ENCODE peak calls at places on chromosomes 4 and X, in seven cellular contexts. One of them, this sample, is unnamed.

GRCh38 chr4:156931267-156931666 is 40.3 kb downstream of the PDGFC start:
- DNase-seq in H1: no peak
- DNase-seq in transverse colon: peak; percentile 14
- DNase-seq in NB4: no peak
- DNase-seq in colonic mucosa: no peak
- DNase-seq in upper lobe of right lung: no peak
- DNase-seq in WTC11: no peak
- DNase-seq in this sample: no peak

GRCh38 chrX:134622056-134622812 is 36.0 kb downstream of the PLAC1 start:
- DNase-seq in H1: no peak
- DNase-seq in transverse colon: no peak
- DNase-seq in NB4: peak; percentile 73
- DNase-seq in colonic mucosa: no peak
- DNase-seq in upper lobe of right lung: no peak
- DNase-seq in WTC11: peak; percentile 12
- DNase-seq in this sample: no peak

GRCh38 chr4:65311120-65311519 is 359.2 kb downstream of the EPHA5 start:
- DNase-seq in H1: no peak
- DNase-seq in transverse colon: no peak
- DNase-seq in NB4: no peak
- DNase-seq in colonic mucosa: no peak
- DNase-seq in upper lobe of right lung: no peak
- DNase-seq in WTC11: no peak
- DNase-seq in this sample: no peak

GRCh38 chr4:2337131-2337723 is 75.3 kb upstream of the MXD4 start:
- DNase-seq in H1: peak; percentile 41
- DNase-seq in transverse colon: no peak
- DNase-seq in NB4: no peak
- DNase-seq in colonic mucosa: no peak
- DNase-seq in upper lobe of right lung: no peak
- DNase-seq in WTC11: no peak
- DNase-seq in this sample: no peak

GRCh38 chr4:113325876-113326615 is 276.6 kb downstream of the ANK2 start:
- DNase-seq in H1: no peak
- DNase-seq in transverse colon: no peak
- DNase-seq in NB4: no peak
- DNase-seq in colonic mucosa: no peak
- DNase-seq in upper lobe of right lung: no peak
- DNase-seq in WTC11: no peak
- DNase-seq in this sample: no peak

GRCh38 chr4:108730579-108730978 is 32.3 kb downstream of the ETNPPL start:
- DNase-seq in H1: no peak
- DNase-seq in transverse colon: no peak
- DNase-seq in NB4: no peak
- DNase-seq in colonic mucosa: no peak
- DNase-seq in upper lobe of right lung: no peak
- DNase-seq in WTC11: no peak
- DNase-seq in this sample: no peak

GRCh38 chr4:97513917-97514316 is 629.4 kb downstream of the STPG2 start:
- DNase-seq in H1: no peak
- DNase-seq in transverse colon: no peak
- DNase-seq in NB4: no peak
- DNase-seq in colonic mucosa: no peak
- DNase-seq in upper lobe of right lung: no peak
- DNase-seq in WTC11: no peak
- DNase-seq in this sample: no peak

GRCh38 chr4:76373919-76374552 is 46.9 kb downstream of the CCDC158 start:
- DNase-seq in H1: no peak
- DNase-seq in transverse colon: no peak
- DNase-seq in NB4: no peak
- DNase-seq in colonic mucosa: no peak
- DNase-seq in upper lobe of right lung: no peak
- DNase-seq in WTC11: no peak
- DNase-seq in this sample: no peak

GRCh38 chr4:99383381-99383780 is 30.8 kb upstream of the ADH1C start:
- DNase-seq in H1: no peak
- DNase-seq in transverse colon: no peak
- DNase-seq in NB4: no peak
- DNase-seq in colonic mucosa: no peak
- DNase-seq in upper lobe of right lung: no peak
- DNase-seq in WTC11: no peak
- DNase-seq in this sample: no peak

GRCh38 chr4:64756016-64756415 is 346.8 kb upstream of the TECRL start:
- DNase-seq in H1: no peak
- DNase-seq in transverse colon: no peak
- DNase-seq in NB4: peak; percentile 50
- DNase-seq in colonic mucosa: no peak
- DNase-seq in upper lobe of right lung: no peak
- DNase-seq in WTC11: no peak
- DNase-seq in this sample: no peak

GRCh38 chr4:62457356-62457755 is 1257.2 kb downstream of the ADGRL3 start:
- DNase-seq in H1: no peak
- DNase-seq in transverse colon: no peak
- DNase-seq in NB4: no peak
- DNase-seq in colonic mucosa: no peak
- DNase-seq in upper lobe of right lung: no peak
- DNase-seq in WTC11: no peak
- DNase-seq in this sample: no peak

GRCh38 chrX:136041254-136041812 is 56.1 kb downstream of the SLC9A6 start:
- DNase-seq in H1: no peak
- DNase-seq in transverse colon: no peak
- DNase-seq in NB4: no peak
- DNase-seq in colonic mucosa: no peak
- DNase-seq in upper lobe of right lung: no peak
- DNase-seq in WTC11: no peak
- DNase-seq in this sample: no peak

GRCh38 chrX:104987063-104987462 is 233.4 kb downstream of the TEX13A start:
- DNase-seq in H1: no peak
- DNase-seq in transverse colon: no peak
- DNase-seq in NB4: no peak
- DNase-seq in colonic mucosa: no peak
- DNase-seq in upper lobe of right lung: no peak
- DNase-seq in WTC11: no peak
- DNase-seq in this sample: no peak

GRCh38 chr4:165502919-165503907 is 124.4 kb downstream of the CPE start:
- DNase-seq in H1: no peak
- DNase-seq in transverse colon: no peak
- DNase-seq in NB4: no peak
- DNase-seq in colonic mucosa: no peak
- DNase-seq in upper lobe of right lung: no peak
- DNase-seq in WTC11: no peak
- DNase-seq in this sample: no peak

GRCh38 chr4:139523076-139523475 is 32.9 kb downstream of the SETD7 start:
- DNase-seq in H1: no peak
- DNase-seq in transverse colon: peak; percentile 51
- DNase-seq in NB4: no peak
- DNase-seq in colonic mucosa: peak; percentile 45
- DNase-seq in upper lobe of right lung: no peak
- DNase-seq in WTC11: no peak
- DNase-seq in this sample: no peak

GRCh38 chr4:52366625-52367024 is 292.5 kb downstream of the USP46 start:
- DNase-seq in H1: no peak
- DNase-seq in transverse colon: no peak
- DNase-seq in NB4: no peak
- DNase-seq in colonic mucosa: no peak
- DNase-seq in upper lobe of right lung: no peak
- DNase-seq in WTC11: no peak
- DNase-seq in this sample: no peak

DNA sequence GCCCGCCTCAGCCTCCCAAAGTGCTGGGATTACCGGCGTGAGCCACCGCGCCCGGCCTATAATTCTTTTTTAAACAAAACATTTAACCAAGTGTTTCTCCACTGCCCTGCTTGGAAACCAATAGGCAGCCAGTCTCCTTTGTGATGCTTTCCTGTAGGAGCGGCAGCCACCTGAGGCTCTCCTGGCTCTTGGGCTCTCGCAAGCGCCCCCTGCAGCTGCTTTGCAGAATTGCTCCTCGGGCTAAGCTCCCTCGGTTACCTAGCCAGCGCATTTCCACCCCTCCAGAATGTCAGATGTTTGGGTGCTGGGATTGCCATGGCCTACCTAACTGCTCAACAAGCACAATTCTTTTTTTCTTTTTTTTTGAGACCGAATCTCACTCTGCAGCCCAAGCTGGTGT is 7.7 kb downstream of the S100P start:
- DNase-seq in H1: peak; percentile 95
- DNase-seq in transverse colon: no peak
- DNase-seq in NB4: peak; percentile 73
- DNase-seq in colonic mucosa: no peak
- DNase-seq in upper lobe of right lung: no peak
- DNase-seq in WTC11: peak; percentile 86
- DNase-seq in this sample: no peak
- TF ChIP-seq CTCF in H1: peak; percentile 82
- TF ChIP-seq CTCF in transverse colon: peak; percentile 17
- TF ChIP-seq CTCF in NB4: peak; percentile 81
- TF ChIP-seq CTCF in colonic mucosa: peak; percentile 29
- TF ChIP-seq CTCF in upper lobe of right lung: peak; percentile 35
- TF ChIP-seq CTCF in WTC11: peak; percentile 86
- TF ChIP-seq CTCF in this sample: no peak

GRCh38 chr4:24514808-24515207 is 69.5 kb downstream of the DHX15 start:
- DNase-seq in H1: no peak
- DNase-seq in transverse colon: no peak
- DNase-seq in NB4: peak; percentile 30
- DNase-seq in colonic mucosa: no peak
- DNase-seq in upper lobe of right lung: no peak
- DNase-seq in WTC11: no peak
- DNase-seq in this sample: no peak
- TF ChIP-seq CTCF in H1: no peak
- TF ChIP-seq CTCF in transverse colon: no peak
- TF ChIP-seq CTCF in NB4: peak; percentile 27
- TF ChIP-seq CTCF in colonic mucosa: no peak
- TF ChIP-seq CTCF in upper lobe of right lung: no peak
- TF ChIP-seq CTCF in WTC11: no peak
- TF ChIP-seq CTCF in this sample: no peak

GRCh38 chrX:108736509-108737479 is at the start of gene IRS4:
- DNase-seq in H1: peak; percentile 79
- DNase-seq in transverse colon: no peak
- DNase-seq in NB4: no peak
- DNase-seq in colonic mucosa: no peak
- DNase-seq in upper lobe of right lung: no peak
- DNase-seq in WTC11: peak; percentile 84
- DNase-seq in this sample: no peak

GRCh38 chrX:108740299-108740774 is 4.0 kb upstream of the IRS4 start:
- DNase-seq in H1: no peak
- DNase-seq in transverse colon: no peak
- DNase-seq in NB4: no peak
- DNase-seq in colonic mucosa: no peak
- DNase-seq in upper lobe of right lung: no peak
- DNase-seq in WTC11: no peak
- DNase-seq in this sample: no peak

GRCh38 chrX:108735680-108736508 is 469 bp downstream of the IRS4 start:
- DNase-seq in H1: peak; percentile 51
- DNase-seq in transverse colon: no peak
- DNase-seq in NB4: no peak
- DNase-seq in colonic mucosa: no peak
- DNase-seq in upper lobe of right lung: peak; percentile 21
- DNase-seq in WTC11: peak; percentile 17
- DNase-seq in this sample: no peak

GRCh38 chrX:108735087-108735679 is 1.2 kb downstream of the IRS4 start:
- DNase-seq in H1: peak; percentile 50
- DNase-seq in transverse colon: no peak
- DNase-seq in NB4: no peak
- DNase-seq in colonic mucosa: no peak
- DNase-seq in upper lobe of right lung: peak; percentile 30
- DNase-seq in WTC11: peak; percentile 51
- DNase-seq in this sample: no peak

DNA sequence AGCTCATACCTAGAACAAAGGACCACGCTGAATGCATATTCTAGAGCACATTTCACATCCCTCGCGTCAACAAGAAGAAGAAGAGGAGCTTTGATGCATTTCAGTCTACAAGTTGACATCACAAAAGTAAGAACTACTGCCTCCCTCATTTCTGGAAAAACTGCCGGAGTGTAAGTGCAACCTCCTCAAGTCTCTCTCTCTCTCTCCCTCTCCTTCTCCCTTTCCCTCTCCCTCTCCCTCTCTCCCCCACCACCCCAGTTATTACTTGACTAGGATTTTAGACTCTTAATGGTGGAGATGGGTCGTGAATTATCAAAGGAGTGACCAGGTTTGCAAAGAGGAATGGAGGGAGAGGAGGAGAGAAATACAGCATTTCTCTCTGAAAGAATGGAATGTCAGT is 1.4 kb upstream of the IRS4 start:
- DNase-seq in H1: no peak
- DNase-seq in transverse colon: no peak
- DNase-seq in NB4: no peak
- DNase-seq in colonic mucosa: no peak
- DNase-seq in upper lobe of right lung: no peak
- DNase-seq in WTC11: no peak
- DNase-seq in this sample: no peak
- TF ChIP-seq CTCF in H1: no peak
- TF ChIP-seq CTCF in transverse colon: no peak
- TF ChIP-seq CTCF in NB4: no peak
- TF ChIP-seq CTCF in colonic mucosa: no peak
- TF ChIP-seq CTCF in upper lobe of right lung: no peak
- TF ChIP-seq CTCF in WTC11: no peak
- TF ChIP-seq CTCF in this sample: no peak

GRCh38 chrX:15043538-15043937 is 170.3 kb downstream of the MOSPD2 start:
- DNase-seq in H1: no peak
- DNase-seq in transverse colon: no peak
- DNase-seq in NB4: no peak
- DNase-seq in colonic mucosa: no peak
- DNase-seq in upper lobe of right lung: no peak
- DNase-seq in WTC11: no peak
- DNase-seq in this sample: no peak
- TF ChIP-seq CTCF in H1: no peak
- TF ChIP-seq CTCF in transverse colon: no peak
- TF ChIP-seq CTCF in NB4: no peak
- TF ChIP-seq CTCF in colonic mucosa: no peak
- TF ChIP-seq CTCF in upper lobe of right lung: no peak
- TF ChIP-seq CTCF in WTC11: no peak
- TF ChIP-seq CTCF in this sample: no peak

GRCh38 chr4:22515145-22515887 is 550 bp downstream of the ADGRA3 start:
- DNase-seq in H1: peak; percentile 76
- DNase-seq in transverse colon: peak; percentile 78
- DNase-seq in NB4: peak; percentile 49
- DNase-seq in colonic mucosa: peak; percentile 78
- DNase-seq in upper lobe of right lung: peak; percentile 81
- DNase-seq in WTC11: peak; percentile 59
- DNase-seq in this sample: peak; percentile 54
- TF ChIP-seq CTCF in H1: no peak
- TF ChIP-seq CTCF in transverse colon: no peak
- TF ChIP-seq CTCF in NB4: no peak
- TF ChIP-seq CTCF in colonic mucosa: no peak
- TF ChIP-seq CTCF in upper lobe of right lung: peak; percentile 5
- TF ChIP-seq CTCF in WTC11: no peak
- TF ChIP-seq CTCF in this sample: peak; percentile 2